ENCODE peak calls at places on chromosome 16, in four cellular contexts. One of them, this sample, is unnamed. For H3K36me3 and H3K9me3, the result is how much of the 10 kb centered on the place peaks cover.

GRCh38 chr16:50712568-50712914 is 19.1 kb downstream of the NOD2 start:
- DNase-seq in body of pancreas: no peak
- DNase-seq in upper lobe of right lung: no peak
- DNase-seq in esophagus squamous epithelium: no peak
- DNase-seq in this sample: no peak

GRCh38 chr16:23607740-23608139 is 11.6 kb upstream of the NDUFAB1 start:
- DNase-seq in body of pancreas: no peak
- DNase-seq in upper lobe of right lung: no peak
- DNase-seq in esophagus squamous epithelium: no peak
- DNase-seq in this sample: no peak

GRCh38 chr16:88306860-88307545 is 75.8 kb upstream of the ZNF469 start:
- DNase-seq in body of pancreas: no peak
- DNase-seq in upper lobe of right lung: no peak
- DNase-seq in esophagus squamous epithelium: no peak
- DNase-seq in this sample: no peak

GRCh38 chr16:50670476-50670875 is 10.6 kb downstream of the SNX20 start:
- DNase-seq in body of pancreas: no peak
- DNase-seq in upper lobe of right lung: no peak
- DNase-seq in esophagus squamous epithelium: no peak
- DNase-seq in this sample: no peak

GRCh38 chr16:79564594-79565210 is 35.8 kb downstream of the MAF start:
- DNase-seq in body of pancreas: no peak
- DNase-seq in upper lobe of right lung: no peak
- DNase-seq in esophagus squamous epithelium: no peak
- DNase-seq in this sample: no peak

GRCh38 chr16:66459878-66460277 is 32.8 kb downstream of the BEAN1 start:
- DNase-seq in body of pancreas: no peak
- DNase-seq in upper lobe of right lung: peak
- DNase-seq in esophagus squamous epithelium: no peak
- DNase-seq in this sample: no peak

GRCh38 chr16:80056334-80056733 is 455.8 kb upstream of the MAF start:
- DNase-seq in body of pancreas: no peak
- DNase-seq in upper lobe of right lung: no peak
- DNase-seq in esophagus squamous epithelium: no peak
- DNase-seq in this sample: no peak

GRCh38 chr16:69073181-69073669 is 32.2 kb upstream of the HAS3 start:
- DNase-seq in body of pancreas: no peak
- DNase-seq in upper lobe of right lung: no peak
- DNase-seq in esophagus squamous epithelium: no peak
- DNase-seq in this sample: no peak

GRCh38 chr16:11350531-11351335 is 5.5 kb downstream of the RMI2 start:
- DNase-seq in body of pancreas: no peak
- DNase-seq in upper lobe of right lung: no peak
- DNase-seq in esophagus squamous epithelium: no peak
- DNase-seq in this sample: no peak

GRCh38 chr16:29710227-29711219 is 31.5 kb downstream of the QPRT start:
- DNase-seq in body of pancreas: no peak
- DNase-seq in upper lobe of right lung: peak
- DNase-seq in esophagus squamous epithelium: no peak
- DNase-seq in this sample: no peak

GRCh38 chr16:81175325-81175891 is 63.1 kb upstream of the BCO1 start:
- DNase-seq in body of pancreas: no peak
- DNase-seq in upper lobe of right lung: no peak
- DNase-seq in esophagus squamous epithelium: no peak
- DNase-seq in this sample: no peak

GRCh38 chr16:47067203-47067602 is 76.5 kb downstream of the NETO2 start:
- DNase-seq in body of pancreas: no peak
- DNase-seq in upper lobe of right lung: no peak
- DNase-seq in esophagus squamous epithelium: no peak
- DNase-seq in this sample: no peak

GRCh38 chr16:29147710-29148425 is 163.0 kb downstream of the LAT start:
- DNase-seq in body of pancreas: no peak
- DNase-seq in upper lobe of right lung: peak
- DNase-seq in esophagus squamous epithelium: no peak
- DNase-seq in this sample: no peak

GRCh38 chr16:22073350-22073749 is 19.0 kb upstream of the VWA3A start:
- DNase-seq in body of pancreas: no peak
- DNase-seq in upper lobe of right lung: no peak
- DNase-seq in esophagus squamous epithelium: no peak
- DNase-seq in this sample: no peak

GRCh38 chr16:6891486-6891885 is 441.2 kb upstream of the RBFOX1 start:
- DNase-seq in body of pancreas: no peak
- DNase-seq in upper lobe of right lung: no peak
- DNase-seq in esophagus squamous epithelium: no peak
- DNase-seq in this sample: no peak

GRCh38 chr16:559021-559380 is 1.2 kb upstream of the PRR35 start:
- DNase-seq in body of pancreas: no peak
- DNase-seq in upper lobe of right lung: no peak
- DNase-seq in esophagus squamous epithelium: no peak
- DNase-seq in this sample: no peak

GRCh38 chr16:66335704-66336329 is 30.7 kb upstream of the CDH5 start:
- DNase-seq in body of pancreas: no peak
- DNase-seq in upper lobe of right lung: peak
- DNase-seq in esophagus squamous epithelium: no peak
- DNase-seq in this sample: no peak

GRCh38 chr16:77793417-77793816 is 5.1 kb downstream of the VAT1L start:
- DNase-seq in body of pancreas: no peak
- DNase-seq in upper lobe of right lung: no peak
- DNase-seq in esophagus squamous epithelium: no peak
- DNase-seq in this sample: no peak

GRCh38 chr16:87374313-87374712 is 9.3 kb downstream of the FBXO31 start:
- DNase-seq in body of pancreas: no peak
- DNase-seq in upper lobe of right lung: no peak
- DNase-seq in esophagus squamous epithelium: no peak
- DNase-seq in this sample: no peak

GRCh38 chr16:9107025-9107970 is 15.9 kb downstream of the HAPSTR1 start:
- DNase-seq in body of pancreas: no peak
- DNase-seq in upper lobe of right lung: no peak
- DNase-seq in esophagus squamous epithelium: no peak
- DNase-seq in this sample: no peak

GRCh38 chr16:13390093-13390985 is 488.9 kb downstream of the SHISA9 start:
- DNase-seq in body of pancreas: no peak
- DNase-seq in upper lobe of right lung: no peak
- DNase-seq in esophagus squamous epithelium: no peak
- DNase-seq in this sample: no peak

GRCh38 chr16:2470603-2471015 is 488 bp upstream of the NTN3 start:
- DNase-seq in body of pancreas: no peak
- DNase-seq in upper lobe of right lung: no peak
- DNase-seq in esophagus squamous epithelium: no peak
- DNase-seq in this sample: no peak

GRCh38 chr16:88453217-88453531 is at the start of gene ZFPM1:
- DNase-seq in body of pancreas: no peak
- DNase-seq in upper lobe of right lung: no peak
- DNase-seq in esophagus squamous epithelium: no peak
- DNase-seq in this sample: no peak

GRCh38 chr16:29698484-29699323 is 19.7 kb downstream of the QPRT start:
- DNase-seq in body of pancreas: no peak
- DNase-seq in upper lobe of right lung: no peak
- DNase-seq in esophagus squamous epithelium: no peak
- DNase-seq in this sample: no peak

GRCh38 chr16:89442588-89442987 is 47.8 kb downstream of the ANKRD11 start:
- DNase-seq in body of pancreas: no peak
- DNase-seq in upper lobe of right lung: no peak
- DNase-seq in esophagus squamous epithelium: no peak
- DNase-seq in this sample: no peak

GRCh38 chr16:12350945-12351344 is 374.4 kb downstream of the SNX29 start:
- DNase-seq in body of pancreas: no peak
- DNase-seq in upper lobe of right lung: no peak
- DNase-seq in esophagus squamous epithelium: no peak
- DNase-seq in this sample: no peak

GRCh38 chr16:28187595-28188004 is 24.2 kb downstream of the XPO6 start:
- DNase-seq in body of pancreas: no peak
- DNase-seq in upper lobe of right lung: no peak
- DNase-seq in esophagus squamous epithelium: no peak
- DNase-seq in this sample: no peak

GRCh38 chr16:71883849-71884638 is at the start of gene ZNF821:
- DNase-seq in body of pancreas: peak
- DNase-seq in upper lobe of right lung: peak
- DNase-seq in esophagus squamous epithelium: no peak
- DNase-seq in this sample: peak

GRCh38 chr16:1344499-1344898 is 7.2 kb downstream of the TSR3 start:
- DNase-seq in body of pancreas: no peak
- DNase-seq in upper lobe of right lung: no peak
- DNase-seq in esophagus squamous epithelium: no peak
- DNase-seq in this sample: no peak

GRCh38 chr16:75402821-75403475 is 30.4 kb downstream of the CFDP1 start:
- DNase-seq in body of pancreas: no peak
- DNase-seq in upper lobe of right lung: no peak
- DNase-seq in esophagus squamous epithelium: no peak
- DNase-seq in this sample: no peak

GRCh38 chr16:11361751-11362742 is 16.8 kb downstream of the RMI2 start:
- DNase-seq in body of pancreas: no peak
- DNase-seq in upper lobe of right lung: peak
- DNase-seq in esophagus squamous epithelium: no peak
- DNase-seq in this sample: no peak

GRCh38 chr16:87042551-87043272 is 274.5 kb downstream of the C16orf95 start:
- DNase-seq in body of pancreas: no peak
- DNase-seq in upper lobe of right lung: no peak
- DNase-seq in esophagus squamous epithelium: no peak
- DNase-seq in this sample: no peak

GRCh38 chr16:85624646-85625045 is 11.5 kb downstream of the GSE1 start:
- DNase-seq in body of pancreas: no peak
- DNase-seq in upper lobe of right lung: no peak
- DNase-seq in esophagus squamous epithelium: no peak
- DNase-seq in this sample: no peak

GRCh38 chr16:85623250-85623649 is 10.1 kb downstream of the GSE1 start:
- DNase-seq in body of pancreas: no peak
- DNase-seq in upper lobe of right lung: no peak
- DNase-seq in esophagus squamous epithelium: no peak
- DNase-seq in this sample: no peak

GRCh38 chr16:85621698-85622433 is 8.7 kb downstream of the GSE1 start:
- DNase-seq in body of pancreas: peak
- DNase-seq in upper lobe of right lung: no peak
- DNase-seq in esophagus squamous epithelium: no peak
- DNase-seq in this sample: no peak

GRCh38 chr16:85623997-85624601 is 11.0 kb downstream of the GSE1 start:
- DNase-seq in body of pancreas: no peak
- DNase-seq in upper lobe of right lung: no peak
- DNase-seq in esophagus squamous epithelium: no peak
- DNase-seq in this sample: no peak

DNA sequence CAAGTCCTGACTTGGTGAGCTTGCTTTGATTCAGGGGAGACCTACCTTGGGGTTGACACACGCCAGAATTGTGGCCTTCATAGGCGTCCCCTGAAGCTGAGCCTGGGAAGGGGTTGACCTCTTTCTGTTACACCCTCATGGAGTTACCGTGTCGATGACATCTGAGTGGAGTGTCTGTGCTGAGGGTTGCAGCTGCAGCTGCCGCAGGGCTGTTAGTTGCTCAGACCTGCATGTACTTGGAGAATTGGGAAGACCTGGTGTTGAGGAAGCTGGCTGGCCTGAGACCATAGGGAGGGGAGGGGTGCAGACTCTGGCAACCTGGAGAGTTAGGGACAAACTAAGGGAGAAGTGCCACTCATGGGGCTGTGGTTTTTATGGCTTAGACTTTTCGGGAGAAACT is 9.6 kb downstream of the GSE1 start:
- DNase-seq in body of pancreas: no peak
- DNase-seq in upper lobe of right lung: no peak
- DNase-seq in esophagus squamous epithelium: no peak
- DNase-seq in this sample: no peak
- H3K36me3 ChIP-seq in body of pancreas: under half
- H3K36me3 ChIP-seq in upper lobe of right lung: under half
- H3K36me3 ChIP-seq in esophagus squamous epithelium: under half
- H3K36me3 ChIP-seq in this sample: under half

DNA sequence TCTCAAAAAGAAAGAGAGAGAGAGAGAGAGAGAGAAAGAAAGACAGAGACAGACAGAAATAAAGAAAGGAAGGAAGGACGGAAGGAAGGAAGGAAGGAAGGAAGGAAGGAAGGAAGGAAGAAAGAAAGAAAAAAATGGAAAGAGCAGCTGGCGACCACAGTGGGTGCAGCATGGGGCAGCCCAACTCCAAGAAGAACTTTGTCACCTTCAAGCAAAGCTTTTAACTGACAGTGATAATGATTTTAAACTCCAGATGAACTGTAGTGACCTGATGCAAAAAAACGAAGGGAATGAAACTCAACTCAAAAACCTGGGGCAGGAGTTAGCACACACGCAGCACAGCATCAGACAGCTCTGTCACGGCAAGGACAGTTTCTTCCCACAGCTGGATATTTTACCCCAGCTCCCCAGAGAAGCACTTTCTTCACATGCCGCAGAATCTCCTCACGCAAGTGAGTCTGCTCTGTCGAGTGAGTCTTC is 5.0 kb upstream of the ARHGAP17 start:
- DNase-seq in body of pancreas: no peak
- DNase-seq in upper lobe of right lung: no peak
- DNase-seq in esophagus squamous epithelium: no peak
- DNase-seq in this sample: no peak
- H3K9me3 ChIP-seq in body of pancreas: under half
- H3K9me3 ChIP-seq in upper lobe of right lung: under half
- H3K9me3 ChIP-seq in esophagus squamous epithelium: under half
- H3K9me3 ChIP-seq in this sample: under half

DNA sequence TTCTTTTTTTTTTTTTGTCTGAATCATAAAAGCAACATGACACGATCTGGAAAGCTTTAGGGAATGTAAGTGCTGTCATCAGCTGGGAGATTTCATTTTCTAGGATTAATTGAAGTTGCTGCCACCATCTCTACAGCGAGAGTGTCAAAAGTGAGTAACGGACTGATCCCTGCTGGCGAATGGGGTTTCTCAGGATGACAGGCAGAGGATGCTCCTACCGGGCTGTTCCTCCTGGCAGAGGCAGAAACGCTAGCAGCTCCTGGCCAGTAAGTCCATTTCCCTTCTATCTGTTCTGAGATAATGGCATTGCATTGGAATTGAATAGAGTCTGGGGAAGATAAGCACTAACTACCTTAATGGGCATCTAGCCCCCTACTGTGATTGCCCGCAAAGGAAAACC is 80.5 kb upstream of the KIFC3 start:
- DNase-seq in body of pancreas: no peak
- DNase-seq in upper lobe of right lung: no peak
- DNase-seq in esophagus squamous epithelium: no peak
- DNase-seq in this sample: no peak
- H3K27ac ChIP-seq in body of pancreas: no peak
- H3K27ac ChIP-seq in upper lobe of right lung: no peak
- H3K27ac ChIP-seq in esophagus squamous epithelium: no peak
- H3K27ac ChIP-seq in this sample: no peak

DNA sequence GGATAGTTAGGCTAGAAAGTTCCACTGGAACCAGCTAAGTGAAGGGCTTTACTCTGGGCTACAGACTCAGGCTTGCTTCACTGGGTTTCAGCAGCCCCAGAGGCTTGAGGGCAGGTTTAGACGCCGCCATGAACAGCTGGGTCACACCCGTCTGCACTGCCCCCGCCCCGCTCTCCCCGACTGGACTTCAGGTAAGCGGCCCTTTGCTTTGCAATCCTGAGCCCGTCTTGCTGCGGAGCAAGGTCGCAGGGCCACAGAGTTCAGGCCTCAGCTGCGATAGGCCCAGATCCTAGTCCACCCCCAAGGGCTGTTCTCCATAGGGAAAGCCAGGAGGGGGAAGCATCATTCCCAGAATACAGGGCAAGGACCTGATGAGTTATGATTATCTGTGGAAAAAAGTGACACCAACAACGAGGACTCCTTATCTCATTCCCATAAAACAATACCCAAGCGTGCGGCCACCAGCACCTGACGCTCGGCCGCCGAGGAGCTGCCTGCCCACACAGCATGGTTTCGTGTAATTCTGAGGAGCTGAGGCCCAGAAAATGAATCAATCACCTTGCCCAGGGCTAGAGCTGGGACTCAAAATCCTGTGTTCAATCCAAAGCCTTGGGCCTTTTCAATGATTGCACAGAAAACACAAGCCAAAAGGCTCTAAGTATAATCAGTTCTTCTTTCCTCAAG is 20.4 kb downstream of the MEAK7 start:
- DNase-seq in body of pancreas: no peak
- DNase-seq in upper lobe of right lung: peak
- DNase-seq in esophagus squamous epithelium: no peak
- DNase-seq in this sample: no peak
- H3K36me3 ChIP-seq in body of pancreas: under half
- H3K36me3 ChIP-seq in upper lobe of right lung: under half
- H3K36me3 ChIP-seq in esophagus squamous epithelium: under half
- H3K36me3 ChIP-seq in this sample: under half

This sample was measured in iPS DF 6.9.